ENCODE peak calls at places on chromosomes 2 and 18, in ten cellular contexts. J is CD4-positive, alpha-beta memory T cell; B is body of pancreas; A is AG10803; M is K562; T is ovary; Q is adrenal gland; X is neural progenitor cell; G is epithelial cell of proximal tubule; H is cardiac muscle cell. U is an unnamed sample.

GRCh38 chr2:113818382-113818951 is 62.0 kb upstream of the SLC35F5 start:
- DNase-seq in G (peak; percentile 98), A (peak; percentile 100), T (peak; percentile 82), M (peak; percentile 31), H (peak; percentile 69), B (peak; percentile 60), X (peak; percentile 58), J (no peak), Q (peak; percentile 96), U (no peak)

GRCh38 chr2:220373878-220374277 is 746.4 kb downstream of the SLC4A3 start:
- DNase-seq in H (no peak), T (no peak), Q (no peak), A (peak; percentile 41), M (no peak), X (no peak), J (no peak), G (no peak), B (no peak), U (no peak)

GRCh38 chr18:7102131-7102530 is 15.5 kb downstream of the LAMA1 start:
- DNase-seq in H (no peak), X (no peak), B (no peak), A (no peak), M (no peak), T (no peak), Q (no peak), G (no peak), J (no peak), U (no peak)

GRCh38 chr2:103159018-103159417 is 397.2 kb downstream of the TMEM182 start:
- DNase-seq in A (no peak), M (no peak), H (peak; percentile 10), G (no peak), Q (no peak), T (no peak), X (no peak), B (no peak), J (no peak), U (no peak)

GRCh38 chr18:7637269-7637668 is 70.2 kb downstream of the PTPRM start:
- DNase-seq in X (no peak), B (no peak), G (no peak), J (no peak), Q (no peak), H (no peak), T (no peak), A (no peak), M (no peak), U (no peak)

GRCh38 chr2:218221015-218221414 is 4.0 kb downstream of the ARPC2 start:
- DNase-seq in H (no peak), B (no peak), G (no peak), T (no peak), Q (no peak), J (no peak), A (no peak), X (no peak), M (no peak), U (no peak)

GRCh38 chr2:172103471-172104292 is 982 bp upstream of the DLX2 start:
- DNase-seq in Q (peak; percentile 78), T (peak; percentile 67), A (peak; percentile 86), X (peak; percentile 90), J (no peak), B (peak; percentile 83), M (peak; percentile 91), H (peak; percentile 89), G (no peak), U (peak; percentile 90)

GRCh38 chr2:145939949-145940348 is 1420.0 kb upstream of the ZEB2 start:
- DNase-seq in M (no peak), X (no peak), G (no peak), A (no peak), J (no peak), T (no peak), B (no peak), Q (no peak), H (no peak), U (no peak)

GRCh38 chr2:146890491-146890890 is 954.3 kb upstream of the ACVR2A start:
- DNase-seq in J (no peak), B (no peak), A (no peak), H (no peak), X (no peak), M (no peak), G (no peak), Q (no peak), T (no peak), U (no peak)

GRCh38 chr2:229137623-229138022 is 133.5 kb downstream of the PID1 start:
- DNase-seq in B (no peak), J (no peak), G (no peak), Q (no peak), A (no peak), T (no peak), M (no peak), X (no peak), H (no peak), U (no peak)

GRCh38 chr2:168798076-168798887 is 4.2 kb upstream of the NOSTRIN start:
- DNase-seq in H (peak; percentile 21), J (no peak), T (no peak), B (no peak), Q (no peak), A (no peak), X (peak; percentile 56), M (peak; percentile 80), G (no peak), U (no peak)

GRCh38 chr2:332592-332991 is 44.7 kb upstream of the ALKAL2 start:
- DNase-seq in A (no peak), B (no peak), X (no peak), G (no peak), Q (no peak), J (no peak), M (no peak), H (no peak), T (no peak), U (no peak)

GRCh38 chr2:37767051-37767450 is 95.6 kb upstream of the CDC42EP3 start:
- DNase-seq in M (no peak), J (no peak), B (no peak), X (no peak), A (peak; percentile 73), Q (no peak), H (no peak), T (no peak), G (no peak), U (no peak)

GRCh38 chr2:37766087-37766486 is 94.6 kb upstream of the CDC42EP3 start:
- DNase-seq in Q (no peak), T (no peak), J (no peak), G (no peak), M (no peak), X (no peak), A (peak; percentile 51), B (no peak), H (no peak), U (no peak)

GRCh38 chr2:37770797-37771196 is 99.4 kb upstream of the CDC42EP3 start:
- DNase-seq in B (no peak), A (peak; percentile 44), H (no peak), X (no peak), J (no peak), T (no peak), M (no peak), Q (no peak), G (no peak), U (no peak)

GRCh38 chr2:37771600-37772088 is 100.2 kb upstream of the CDC42EP3 start:
- DNase-seq in G (no peak), M (no peak), J (no peak), Q (no peak), B (no peak), T (no peak), A (peak; percentile 79), H (no peak), X (no peak), U (no peak)

GRCh38 chr2:37768491-37768925 is 97.1 kb upstream of the CDC42EP3 start:
- DNase-seq in A (peak; percentile 99), Q (peak; percentile 43), G (peak; percentile 33), J (no peak), B (no peak), M (no peak), H (peak; percentile 17), T (no peak), X (no peak), U (no peak)
- H3K4me3 ChIP-seq in A (no peak overlapping the region), Q (no peak overlapping the region), G (no peak overlapping the region), J (no peak overlapping the region), B (no peak overlapping the region), M (no peak overlapping the region), H (no peak overlapping the region), T (no peak overlapping the region), X (no peak overlapping the region), U (no peak overlapping the region)

DNA sequence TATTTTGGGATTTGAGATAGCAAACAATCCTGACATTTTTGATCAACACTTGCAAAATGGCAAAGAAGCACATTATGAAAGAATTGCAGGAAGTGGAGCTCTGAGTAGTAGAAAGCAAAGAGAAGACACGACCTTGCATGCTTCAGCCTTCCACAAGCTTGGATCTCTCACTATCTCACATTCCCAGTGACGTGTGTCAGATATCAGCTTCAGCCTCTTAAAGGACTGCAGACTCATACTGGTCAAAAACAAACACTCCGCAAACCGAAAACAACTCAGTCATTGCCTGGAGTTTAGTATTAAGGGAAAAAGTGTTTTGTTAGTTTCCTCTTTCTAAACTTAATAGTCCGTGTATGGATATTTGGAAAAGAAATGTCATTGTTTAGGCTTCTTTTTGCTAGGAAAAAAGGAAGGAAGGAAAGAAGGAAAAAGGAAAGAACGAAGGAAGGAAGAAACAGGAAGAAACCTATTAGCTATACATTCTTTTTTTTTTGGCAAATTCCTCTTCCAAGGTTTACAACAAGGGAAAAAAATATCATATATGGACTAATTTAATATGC is 32.6 kb upstream of the SLC40A1 start:
- DNase-seq in A (peak; percentile 71), M (peak; percentile 40), Q (peak; percentile 88), H (peak; percentile 76), X (no peak), G (peak; percentile 18), T (peak; percentile 53), B (no peak), J (no peak), U (no peak)
- H3K4me3 ChIP-seq in A (peak overlapping the region; percentile 16), M (peak overlapping the region; percentile 10), Q (no peak overlapping the region), H (no peak overlapping the region), X (no peak overlapping the region), G (no peak overlapping the region), T (peak overlapping the region; percentile 19), B (no peak overlapping the region), J (no peak overlapping the region), U (no peak overlapping the region)

GRCh38 chr2:8574196-8575010 is 107.5 kb upstream of the ID2 start:
- DNase-seq in X (no peak), M (no peak), B (peak; percentile 55), J (no peak), G (no peak), H (no peak), Q (peak; percentile 48), A (no peak), T (no peak), U (peak; percentile 72)
- H3K4me3 ChIP-seq in X (no peak overlapping the region), M (no peak overlapping the region), B (no peak overlapping the region), J (no peak overlapping the region), G (no peak overlapping the region), H (no peak overlapping the region), Q (no peak overlapping the region), A (no peak overlapping the region), T (no peak overlapping the region), U (peak overlapping the region; percentile 10)

DNA sequence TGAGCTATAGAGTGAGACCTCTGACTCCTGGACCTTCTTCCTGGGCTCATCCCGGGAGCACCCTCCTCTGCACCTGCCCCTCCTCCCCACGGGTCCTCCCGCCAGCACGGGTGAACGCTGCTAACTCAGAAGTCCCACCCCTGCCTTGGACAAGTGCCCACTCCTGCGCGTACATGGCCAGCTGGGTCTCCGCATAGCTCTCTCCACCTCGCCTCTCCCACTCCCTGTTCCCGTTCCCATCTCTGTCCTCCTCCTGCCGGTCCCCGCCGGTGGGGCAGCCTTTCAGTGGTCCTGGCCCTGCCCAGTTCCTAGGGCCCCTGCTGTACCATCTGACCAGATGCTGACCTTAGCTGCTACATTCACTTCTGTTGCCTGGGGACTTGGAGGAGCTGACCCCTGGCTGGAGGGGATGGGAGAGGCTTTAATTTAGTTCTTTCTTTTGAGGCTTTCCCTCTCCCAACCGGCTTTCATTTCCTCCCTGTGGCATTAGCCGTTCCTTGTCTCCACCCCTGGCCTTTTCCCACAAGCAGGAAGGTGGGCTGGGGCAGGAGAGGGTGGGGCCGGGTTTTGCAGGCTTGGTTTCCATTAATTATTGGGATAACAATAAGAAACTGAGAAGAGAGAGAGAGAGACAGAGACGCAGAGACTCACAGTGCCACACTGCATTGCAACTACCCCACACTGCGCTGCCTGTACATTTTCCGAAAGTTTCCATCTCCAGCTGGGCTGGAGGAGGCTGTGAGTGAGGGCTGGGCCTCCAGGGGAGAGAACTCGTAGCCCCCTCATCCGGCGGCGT is 136.2 kb downstream of the SH3BP4 start:
- DNase-seq in B (peak; percentile 20), H (no peak), J (no peak), X (peak; percentile 59), M (no peak), Q (no peak), A (no peak), T (peak; percentile 61), G (no peak), U (no peak)
- H3K4me3 ChIP-seq in B (no peak overlapping the region), H (no peak overlapping the region), J (no peak overlapping the region), X (no peak overlapping the region), M (no peak overlapping the region), Q (no peak overlapping the region), A (no peak overlapping the region), T (no peak overlapping the region), G (no peak overlapping the region), U (no peak overlapping the region)

U was measured in GM12865.